ENCODE peak calls at places on chromosomes 5 and 9, in nine cellular contexts. U, A, C, E, V, N, H, L and Z are unnamed samples.

GRCh38 chr9:91502475-91502874 is 78.8 kb upstream of the NFIL3 start:
- DNase-seq in U (no peak), A (no peak), C (no peak), E (no peak), V (no peak), N (no peak), H (no peak), L (no peak), Z (no peak)

GRCh38 chr5:33336911-33337620 is 103.7 kb upstream of the TARS1 start:
- DNase-seq in U (no peak), A (peak), C (no peak), E (no peak), V (no peak), N (no peak), H (no peak), L (peak), Z (no peak)

GRCh38 chr5:107134931-107135330 is 535.8 kb downstream of the EFNA5 start:
- DNase-seq in U (no peak), A (peak), C (no peak), E (no peak), V (no peak), N (no peak), H (no peak), L (no peak), Z (no peak)

GRCh38 chr5:56658972-56659371 is 156.4 kb upstream of the MAP3K1 start:
- DNase-seq in U (no peak), A (no peak), C (no peak), E (no peak), V (no peak), N (no peak), H (no peak), L (no peak), Z (no peak)

GRCh38 chr5:151104795-151105194 is 24.0 kb upstream of the TNIP1 start:
- DNase-seq in U (no peak), A (peak), C (peak), E (peak), V (peak), N (no peak), H (no peak), L (peak), Z (peak)

GRCh38 chr5:167961731-167962130 is 329.7 kb upstream of the WWC1 start:
- DNase-seq in U (no peak), A (no peak), C (no peak), E (no peak), V (no peak), N (no peak), H (no peak), L (no peak), Z (peak)

GRCh38 chr9:124145903-124146575 is 111.7 kb upstream of the NEK6 start:
- DNase-seq in U (no peak), A (no peak), C (no peak), E (no peak), V (no peak), N (no peak), H (no peak), L (no peak), Z (peak)

GRCh38 chr9:80320916-80321315 is 749.2 kb downstream of the TLE4 start:
- DNase-seq in U (no peak), A (peak), C (no peak), E (no peak), V (no peak), N (no peak), H (no peak), L (peak), Z (no peak)

GRCh38 chr9:121779381-121780117 is 128.1 kb downstream of the DAB2IP start:
- DNase-seq in U (no peak), A (no peak), C (no peak), E (no peak), V (no peak), N (no peak), H (no peak), L (no peak), Z (peak)

GRCh38 chr5:172544371-172545120 is 90.2 kb upstream of the SH3PXD2B start:
- DNase-seq in U (no peak), A (no peak), C (no peak), E (no peak), V (peak), N (no peak), H (peak), L (no peak), Z (no peak)

GRCh38 chr5:31976161-31976560 is 198.0 kb downstream of the GOLPH3 start:
- DNase-seq in U (no peak), A (no peak), C (no peak), E (no peak), V (no peak), N (no peak), H (no peak), L (no peak), Z (no peak)

GRCh38 chr9:79277916-79278447 is 293.8 kb upstream of the TLE4 start:
- DNase-seq in U (no peak), A (no peak), C (no peak), E (no peak), V (no peak), N (no peak), H (no peak), L (no peak), Z (no peak)

GRCh38 chr5:31640024-31640423 is 1.1 kb downstream of the PDZD2 start:
- DNase-seq in U (no peak), A (no peak), C (no peak), E (no peak), V (no peak), N (no peak), H (no peak), L (no peak), Z (no peak)

GRCh38 chr5:151284392-151284967 is 19.1 kb downstream of the SLC36A3 start:
- DNase-seq in U (no peak), A (no peak), C (no peak), E (no peak), V (no peak), N (no peak), H (no peak), L (no peak), Z (no peak)

GRCh38 chr5:131610198-131611063 is 24.6 kb downstream of the RAPGEF6 start:
- DNase-seq in U (no peak), A (peak), C (peak), E (no peak), V (no peak), N (no peak), H (no peak), L (peak), Z (peak)

GRCh38 chr9:111957856-111958631 is 61.4 kb downstream of the UGCG start:
- DNase-seq in U (no peak), A (peak), C (peak), E (no peak), V (no peak), N (no peak), H (no peak), L (peak), Z (peak)

GRCh38 chr5:111411321-111411720 is 101.0 kb downstream of the STARD4 start:
- DNase-seq in U (no peak), A (no peak), C (peak), E (no peak), V (no peak), N (no peak), H (no peak), L (peak), Z (peak)

GRCh38 chr9:70945301-70945700 is 176.1 kb downstream of the TRPM3 start:
- DNase-seq in U (no peak), A (peak), C (peak), E (no peak), V (no peak), N (no peak), H (no peak), L (peak), Z (peak)

GRCh38 chr5:56525117-56525516 is 290.2 kb upstream of the MAP3K1 start:
- DNase-seq in U (no peak), A (no peak), C (no peak), E (no peak), V (no peak), N (no peak), H (no peak), L (peak), Z (no peak)

GRCh38 chr9:107491081-107492053 is 1.8 kb upstream of the KLF4 start:
- DNase-seq in U (peak), A (no peak), C (no peak), E (peak), V (peak), N (no peak), H (no peak), L (no peak), Z (peak)

GRCh38 chr5:369151-369939 is 47.8 kb downstream of the AHRR start:
- DNase-seq in U (peak), A (peak), C (no peak), E (peak), V (peak), N (no peak), H (peak), L (peak), Z (no peak)

GRCh38 chr5:148805323-148806290 is 20.8 kb upstream of the ADRB2 start:
- DNase-seq in U (peak), A (peak), C (no peak), E (no peak), V (peak), N (no peak), H (no peak), L (peak), Z (no peak)

GRCh38 chr5:178460598-178461425 is 129.4 kb downstream of the COL23A1 start:
- DNase-seq in U (peak), A (no peak), C (peak), E (peak), V (peak), N (peak), H (peak), L (peak), Z (peak)

GRCh38 chr9:104287255-104287872 is 193.3 kb downstream of the SMC2 start:
- DNase-seq in U (no peak), A (no peak), C (no peak), E (no peak), V (no peak), N (no peak), H (no peak), L (no peak), Z (peak)

GRCh38 chr9:101235105-101235866 is 149.5 kb downstream of the BAAT start:
- DNase-seq in U (no peak), A (no peak), C (peak), E (no peak), V (no peak), N (no peak), H (no peak), L (no peak), Z (peak)

GRCh38 chr5:33074548-33074947 is 363.4 kb downstream of the NPR3 start:
- DNase-seq in U (no peak), A (peak), C (peak), E (no peak), V (no peak), N (no peak), H (no peak), L (peak), Z (no peak)

GRCh38 chr5:17024686-17025180 is 88.6 kb upstream of the MYO10 start:
- DNase-seq in U (no peak), A (peak), C (peak), E (no peak), V (no peak), N (no peak), H (no peak), L (peak), Z (peak)

GRCh38 chr9:78585909-78586308 is 289.0 kb downstream of the PSAT1 start:
- DNase-seq in U (no peak), A (no peak), C (no peak), E (no peak), V (no peak), N (no peak), H (no peak), L (no peak), Z (no peak)

GRCh38 chr9:3028535-3028934 is 184.6 kb upstream of the PUM3 start:
- DNase-seq in U (no peak), A (no peak), C (no peak), E (no peak), V (no peak), N (no peak), H (no peak), L (no peak), Z (no peak)

GRCh38 chr5:159750226-159750625 is 166.1 kb upstream of the ADRA1B start:
- DNase-seq in U (no peak), A (no peak), C (no peak), E (no peak), V (no peak), N (no peak), H (no peak), L (no peak), Z (no peak)

GRCh38 chr5:159751459-159751858 is 164.8 kb upstream of the ADRA1B start:
- DNase-seq in U (no peak), A (no peak), C (no peak), E (no peak), V (no peak), N (no peak), H (no peak), L (no peak), Z (no peak)

GRCh38 chr5:159746707-159747106 is 169.6 kb upstream of the ADRA1B start:
- DNase-seq in U (no peak), A (no peak), C (no peak), E (no peak), V (no peak), N (no peak), H (no peak), L (no peak), Z (no peak)

GRCh38 chr5:159752622-159753275 is 163.5 kb upstream of the ADRA1B start:
- DNase-seq in U (no peak), A (peak), C (no peak), E (peak), V (no peak), N (no peak), H (no peak), L (no peak), Z (no peak)

GRCh38 chr5:159749146-159749545 is 167.1 kb upstream of the ADRA1B start:
- DNase-seq in U (no peak), A (no peak), C (peak), E (no peak), V (no peak), N (no peak), H (no peak), L (peak), Z (no peak)
- H3K4me3 ChIP-seq in U (no peak), A (no peak), C (no peak), E (no peak), V (no peak), N (no peak), H (no peak), L (no peak), Z (no peak)

DNA sequence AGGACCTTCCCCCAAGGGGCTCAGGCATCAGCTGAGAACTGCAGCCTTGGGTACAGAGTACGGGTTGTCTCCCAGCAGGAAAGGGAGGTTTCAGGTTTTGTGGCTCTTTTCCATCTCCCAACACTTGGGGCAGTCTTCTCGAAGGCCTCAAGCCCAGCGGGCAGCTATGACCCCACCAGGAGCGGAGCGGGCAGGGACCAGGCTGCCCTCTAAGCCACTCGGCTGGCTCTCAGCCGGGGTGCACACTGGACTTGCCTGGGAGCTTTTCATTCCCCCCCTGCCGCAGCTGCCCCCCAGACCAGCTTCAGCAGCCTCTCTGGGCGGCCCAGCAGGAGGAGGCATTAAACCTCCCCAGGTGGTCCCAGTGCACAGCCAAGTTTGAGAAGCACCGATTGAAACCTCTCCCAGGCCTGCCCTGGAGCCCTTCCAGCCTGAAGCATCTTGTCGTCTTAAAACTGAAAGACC is 20.8 kb downstream of the NTNG2 start:
- DNase-seq in U (no peak), A (no peak), C (no peak), E (no peak), V (no peak), N (no peak), H (no peak), L (no peak), Z (no peak)
- TF ChIP-seq CTCF in U (no peak), A (no peak), C (no peak), E (no peak), V (no peak), N (peak), H (no peak), L (no peak), Z (peak)

DNA sequence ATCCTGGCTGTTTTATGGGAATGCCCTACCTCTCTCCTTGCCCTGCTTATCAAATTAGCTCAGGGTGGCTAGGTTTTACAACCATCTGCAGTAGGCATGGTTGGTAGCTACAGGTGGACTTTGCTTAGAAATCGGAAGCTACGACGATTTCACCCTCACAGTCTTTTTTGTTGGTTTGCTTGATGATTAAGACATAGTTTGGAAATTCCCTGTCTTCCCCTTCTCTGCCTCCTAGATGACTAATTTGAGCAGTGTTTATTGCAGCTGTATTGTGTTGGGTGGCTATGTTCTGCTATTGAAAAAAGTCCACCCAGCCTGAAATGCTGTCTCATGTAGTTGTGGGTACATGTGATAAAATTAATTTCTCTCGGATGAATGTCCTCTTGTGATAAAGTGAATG is 37.1 kb upstream of the FYB1 start:
- DNase-seq in U (no peak), A (peak), C (peak), E (no peak), V (no peak), N (no peak), H (no peak), L (peak), Z (peak)
- H3K4me3 ChIP-seq in U (no peak), A (no peak), C (no peak), E (no peak), V (peak), N (no peak), H (no peak), L (peak), Z (peak)

DNA sequence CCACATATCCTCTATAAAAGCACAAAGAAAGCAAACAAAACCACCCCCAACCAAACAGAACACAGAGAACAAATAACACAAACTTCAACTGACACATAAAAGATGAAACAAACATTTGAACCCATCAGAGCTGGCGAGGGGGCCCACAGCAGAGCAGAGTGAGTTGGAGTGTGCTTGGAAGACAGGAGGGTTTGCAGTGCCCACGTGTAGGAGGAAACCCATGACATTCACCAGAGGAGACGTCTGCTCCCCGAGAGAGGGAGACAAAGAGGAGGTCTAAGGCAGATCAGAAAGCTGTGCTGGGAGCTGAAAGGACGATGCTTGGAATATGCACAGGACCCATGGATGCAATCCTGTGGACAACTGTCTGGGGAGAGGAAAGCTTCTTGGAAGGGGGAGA is 27.0 kb downstream of the MRPL36 start:
- DNase-seq in U (no peak), A (peak), C (peak), E (no peak), V (no peak), N (no peak), H (no peak), L (peak), Z (peak)
- TF ChIP-seq CTCF in U (no peak), A (peak), C (peak), E (no peak), V (no peak), N (no peak), H (no peak), L (peak), Z (peak)

GRCh38 chr5:72455477-72455876 is 51.7 kb downstream of the ZNF366 start:
- DNase-seq in U (no peak), A (no peak), C (peak), E (no peak), V (no peak), N (no peak), H (no peak), L (no peak), Z (no peak)
- H3K4me3 ChIP-seq in U (no peak), A (no peak), C (no peak), E (no peak), V (no peak), N (no peak), H (no peak), L (no peak), Z (no peak)

GRCh38 chr9:35812025-35812602 is at the start of gene SPAG8:
- DNase-seq in U (peak), A (peak), C (peak), E (peak), V (peak), N (peak), H (peak), L (peak), Z (peak)

GRCh38 chr9:35813434-35814105 is 1.3 kb downstream of the HINT2 start:
- DNase-seq in U (no peak), A (no peak), C (peak), E (no peak), V (no peak), N (no peak), H (no peak), L (peak), Z (no peak)

GRCh38 chr9:35814106-35814840 is 569 bp downstream of the HINT2 start:
- DNase-seq in U (peak), A (peak), C (peak), E (no peak), V (peak), N (peak), H (peak), L (peak), Z (peak)

GRCh38 chr9:35816708-35817107 is 1.9 kb upstream of the HINT2 start:
- DNase-seq in U (no peak), A (no peak), C (no peak), E (no peak), V (no peak), N (no peak), H (no peak), L (no peak), Z (no peak)

DNA sequence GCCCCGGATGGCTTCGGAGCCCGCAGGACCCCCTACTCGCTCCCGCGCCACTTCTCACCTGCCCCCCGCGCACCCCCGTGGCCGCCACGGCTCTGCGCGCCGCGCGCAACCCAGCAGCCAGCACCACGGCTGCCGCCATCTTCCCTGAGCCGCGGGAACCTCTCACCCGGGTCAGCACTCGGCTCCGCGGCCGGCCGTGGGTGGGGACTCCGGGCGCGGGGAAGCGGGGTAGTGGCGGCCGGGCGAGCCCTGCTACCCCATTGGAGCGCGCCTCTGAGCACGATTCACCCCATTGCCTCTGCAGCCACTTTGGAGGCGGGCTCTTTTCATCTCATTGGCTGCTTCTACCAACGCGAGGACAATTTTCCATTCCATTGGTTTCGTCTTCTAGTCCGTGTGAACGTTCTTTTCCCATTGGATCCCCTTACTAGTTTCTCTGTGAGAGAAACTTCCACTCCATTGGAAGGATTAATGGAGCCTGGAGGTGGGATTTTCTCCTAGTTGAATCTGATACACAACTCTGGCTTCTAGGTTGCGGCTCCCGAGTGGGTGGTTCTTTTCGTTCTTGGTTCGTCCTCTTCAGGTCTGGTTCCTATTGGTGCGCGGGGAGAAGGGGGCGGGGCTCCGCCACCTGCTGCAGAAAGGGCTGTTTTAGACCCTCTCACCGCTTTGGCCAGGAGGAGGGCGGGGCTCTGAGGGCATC is at the start of gene HINT2:
- DNase-seq in U (peak), A (peak), C (peak), E (peak), V (peak), N (peak), H (peak), L (peak), Z (peak)
- TF ChIP-seq CTCF in U (no peak), A (no peak), C (no peak), E (no peak), V (no peak), N (no peak), H (no peak), L (no peak), Z (no peak)

GRCh38 chr5:95808013-95808685 is 14.4 kb downstream of the GLRX start:
- DNase-seq in U (no peak), A (no peak), C (no peak), E (no peak), V (no peak), N (no peak), H (no peak), L (no peak), Z (no peak)
- H3K4me3 ChIP-seq in U (no peak), A (no peak), C (no peak), E (no peak), V (peak), N (no peak), H (no peak), L (no peak), Z (no peak)

GRCh38 chr5:37247496-37247895 is 1.7 kb downstream of the CPLANE1 start:
- DNase-seq in U (no peak), A (no peak), C (no peak), E (no peak), V (no peak), N (no peak), H (no peak), L (no peak), Z (no peak)
- TF ChIP-seq CTCF in U (no peak), A (no peak), C (no peak), E (no peak), V (no peak), N (no peak), H (no peak), L (no peak), Z (no peak)